ENCODE peak calls at places on chromosome 5, in eight cellular contexts. O is NCI-H510A treated with DMSO at 0.1 percent for 48 hours, A is NCI-H1092, U is NCI-H146, B is EH, K is stromal cell of bone marrow, Z is substantia nigra, V is ELR. D is an unnamed sample.

GRCh38 chr5:151115272-151115905 is 34.6 kb upstream of the TNIP1 start:
- DNase-seq in O (peak; percentile 18), A (no peak), U (peak; percentile 31), B (peak; percentile 66), K (peak; percentile 31), Z (peak; percentile 77), V (peak; percentile 78), D (peak; percentile 64)

GRCh38 chr5:55625913-55626312 is 86.2 kb downstream of the SLC38A9 start:
- DNase-seq in O (no peak), A (no peak), U (peak; percentile 34), B (no peak), K (no peak), Z (no peak), V (no peak), D (no peak)

GRCh38 chr5:66010476-66010875 is 84.1 kb downstream of the ERBIN start:
- DNase-seq in O (no peak), A (no peak), U (no peak), B (peak; percentile 61), K (no peak), Z (no peak), V (peak; percentile 78), D (no peak)

GRCh38 chr5:1195439-1195838 is 6.0 kb upstream of the SLC6A19 start:
- DNase-seq in O (no peak), A (no peak), U (no peak), B (no peak), K (no peak), Z (no peak), V (no peak), D (no peak)

GRCh38 chr5:76807296-76807695 is 11.5 kb upstream of the F2RL1 start:
- DNase-seq in O (no peak), A (no peak), U (no peak), B (peak; percentile 80), K (peak; percentile 55), Z (no peak), V (peak; percentile 90), D (peak; percentile 78)

GRCh38 chr5:43567967-43568366 is 11.1 kb upstream of the PAIP1 start:
- DNase-seq in O (no peak), A (no peak), U (no peak), B (no peak), K (no peak), Z (no peak), V (no peak), D (no peak)

GRCh38 chr5:117084052-117084451 is 509.4 kb upstream of the SEMA6A start:
- DNase-seq in O (no peak), A (no peak), U (no peak), B (no peak), K (no peak), Z (no peak), V (no peak), D (no peak)

GRCh38 chr5:163135849-163136248 is 301.5 kb upstream of the CCNG1 start:
- DNase-seq in O (no peak), A (no peak), U (no peak), B (no peak), K (no peak), Z (no peak), V (no peak), D (no peak)

GRCh38 chr5:172179032-172179989 is 8.7 kb downstream of the STK10 start:
- DNase-seq in O (no peak), A (no peak), U (no peak), B (peak; percentile 79), K (no peak), Z (peak; percentile 34), V (peak; percentile 53), D (peak; percentile 75)

GRCh38 chr5:142432369-142432863 is 107.6 kb upstream of the SPRY4 start:
- DNase-seq in O (no peak), A (peak; percentile 43), U (peak; percentile 16), B (no peak), K (no peak), Z (no peak), V (no peak), D (no peak)

GRCh38 chr5:159099049-159099760 is 511 bp downstream of the EBF1 start:
- DNase-seq in O (peak; percentile 9), A (peak; percentile 45), U (peak; percentile 50), B (peak; percentile 66), K (no peak), Z (peak; percentile 48), V (peak; percentile 65), D (peak; percentile 43)

GRCh38 chr5:83370957-83371356 is 100.6 kb upstream of the VCAN start:
- DNase-seq in O (no peak), A (no peak), U (no peak), B (no peak), K (no peak), Z (no peak), V (no peak), D (no peak)

GRCh38 chr5:118968925-118969375 is 19.4 kb downstream of the DTWD2 start:
- DNase-seq in O (no peak), A (no peak), U (no peak), B (no peak), K (peak; percentile 33), Z (no peak), V (no peak), D (no peak)

GRCh38 chr5:17024686-17025180 is 88.6 kb upstream of the MYO10 start:
- DNase-seq in O (no peak), A (no peak), U (no peak), B (peak; percentile 88), K (no peak), Z (peak; percentile 6), V (peak; percentile 91), D (peak; percentile 24)

GRCh38 chr5:3258050-3258449 is 337.6 kb upstream of the IRX1 start:
- DNase-seq in O (no peak), A (no peak), U (no peak), B (no peak), K (no peak), Z (no peak), V (no peak), D (no peak)

GRCh38 chr5:39501403-39501802 is 76.6 kb upstream of the DAB2 start:
- DNase-seq in O (no peak), A (no peak), U (no peak), B (peak; percentile 92), K (peak; percentile 92), Z (no peak), V (peak; percentile 89), D (peak; percentile 83)

GRCh38 chr5:72812483-72812882 is 4.0 kb upstream of the TNPO1 start:
- DNase-seq in O (no peak), A (no peak), U (no peak), B (no peak), K (no peak), Z (no peak), V (no peak), D (no peak)

GRCh38 chr5:150141544-150142188 is 14.0 kb downstream of the PDGFRB start:
- DNase-seq in O (no peak), A (no peak), U (no peak), B (peak; percentile 98), K (no peak), Z (no peak), V (peak; percentile 92), D (no peak)

GRCh38 chr5:98795243-98795642 is 21.8 kb downstream of the RGMB start:
- DNase-seq in O (no peak), A (no peak), U (no peak), B (no peak), K (no peak), Z (no peak), V (peak; percentile 64), D (no peak)

GRCh38 chr5:157271740-157272271 is 5.9 kb downstream of the CYFIP2 start:
- DNase-seq in O (no peak), A (no peak), U (peak; percentile 72), B (no peak), K (no peak), Z (no peak), V (no peak), D (no peak)

GRCh38 chr5:55418994-55419991 is 111.5 kb downstream of the MTREX start:
- DNase-seq in O (no peak), A (no peak), U (no peak), B (peak; percentile 92), K (no peak), Z (no peak), V (peak; percentile 19), D (no peak)

GRCh38 chr5:54329731-54330709 is 19.6 kb upstream of the ARL15 start:
- DNase-seq in O (no peak), A (no peak), U (peak; percentile 40), B (peak; percentile 97), K (peak; percentile 66), Z (no peak), V (peak; percentile 98), D (no peak)

GRCh38 chr5:139402561-139403158 is 1.2 kb downstream of the SPATA24 start:
- DNase-seq in O (no peak), A (no peak), U (no peak), B (peak; percentile 27), K (no peak), Z (no peak), V (peak; percentile 56), D (no peak)

GRCh38 chr5:81121273-81121672 is 111.8 kb upstream of the CKMT2 start:
- DNase-seq in O (no peak), A (no peak), U (no peak), B (no peak), K (no peak), Z (no peak), V (no peak), D (no peak)

GRCh38 chr5:139684881-139685749 is 37.0 kb downstream of the CXXC5 start:
- DNase-seq in O (no peak), A (peak; percentile 24), U (no peak), B (no peak), K (no peak), Z (peak; percentile 76), V (no peak), D (no peak)

GRCh38 chr5:61052870-61053269 is 107.9 kb downstream of the NDUFAF2 start:
- DNase-seq in O (no peak), A (no peak), U (no peak), B (peak; percentile 96), K (peak; percentile 73), Z (no peak), V (peak; percentile 97), D (peak; percentile 5)

GRCh38 chr5:32612134-32612888 is 27.0 kb downstream of the SUB1 start:
- DNase-seq in O (peak; percentile 51), A (peak; percentile 28), U (peak; percentile 69), B (peak; percentile 21), K (no peak), Z (no peak), V (no peak), D (peak; percentile 13)

GRCh38 chr5:68652507-68652906 is 437.0 kb downstream of the PIK3R1 start:
- DNase-seq in O (no peak), A (no peak), U (no peak), B (peak; percentile 82), K (peak; percentile 72), Z (no peak), V (no peak), D (no peak)

GRCh38 chr5:169717298-169717697 is 80.2 kb downstream of the DOCK2 start:
- DNase-seq in O (no peak), A (no peak), U (no peak), B (peak; percentile 64), K (no peak), Z (no peak), V (peak; percentile 74), D (peak; percentile 45)

GRCh38 chr5:766666-767431 is 17.7 kb downstream of the ZDHHC11B start:
- DNase-seq in O (no peak), A (no peak), U (no peak), B (no peak), K (no peak), Z (no peak), V (no peak), D (no peak)